ENCODE peak calls at places on chromosomes 12 and 14, in six cellular contexts. W is NCI-H1105, G is frontal cortex, M is ELR, E is uterus, Y is COLO829. D is an unnamed sample.

GRCh38 chr12:45745861-45746277 is 16.4 kb downstream of the ARID2 start:
- DNase-seq in W (no peak), G (no peak), M (peak; percentile 66), E (no peak), Y (peak; percentile 19), D (no peak)

GRCh38 chr12:31659087-31659942 is at the start of gene ETFBKMT:
- DNase-seq in W (peak; percentile 93), G (peak; percentile 74), M (peak; percentile 96), E (peak; percentile 87), Y (peak; percentile 85), D (peak; percentile 98)

GRCh38 chr12:110649341-110649847 is 35.5 kb downstream of the TCTN1 start:
- DNase-seq in W (no peak), G (no peak), M (no peak), E (no peak), Y (no peak), D (no peak)

GRCh38 chr14:92484132-92484823 is 29.3 kb upstream of the RIN3 start:
- DNase-seq in W (no peak), G (no peak), M (no peak), E (no peak), Y (no peak), D (peak; percentile 35)

GRCh38 chr12:180445-180844 is 33.5 kb downstream of the SLC6A12 start:
- DNase-seq in W (no peak), G (no peak), M (no peak), E (no peak), Y (no peak), D (no peak)

GRCh38 chr12:85784096-85784720 is 52.0 kb downstream of the RASSF9 start:
- DNase-seq in W (peak; percentile 23), G (no peak), M (peak; percentile 45), E (no peak), Y (no peak), D (no peak)

GRCh38 chr12:26239508-26240328 is 44.3 kb downstream of the SSPN start:
- DNase-seq in W (no peak), G (no peak), M (peak; percentile 81), E (peak; percentile 61), Y (peak; percentile 69), D (no peak)

GRCh38 chr12:56916996-56917333 is 17.2 kb downstream of the SDR9C7 start:
- DNase-seq in W (no peak), G (no peak), M (no peak), E (no peak), Y (no peak), D (no peak)

D was measured in endodermal cell.